ENCODE peak calls at places on chromosomes 13 and 19, in seven cellular contexts. R is activated naive CD8-positive, alpha-beta T cell treated with anti-CD3 and anti-CD28 coated beads, Interleukin-2, amount 50 U/mL, for 24 hours; H is substantia nigra; D is IMR-90; G is NCI-H2081; M is neural crest cell; T is Right ventricle myocardium superior. E is an unnamed sample.

GRCh38 chr13:77331421-77331820 is 4.5 kb upstream of the MYCBP2 start:
- DNase-seq in D (no peak), G (no peak), T (no peak), R (no peak), M (no peak), H (no peak), E (no peak)

GRCh38 chr13:99062593-99062992 is 84.7 kb upstream of the DOCK9 start:
- DNase-seq in T (peak), G (peak), R (no peak), D (peak), M (no peak), H (no peak), E (peak)

GRCh38 chr13:24083722-24084421 is 76.6 kb upstream of the SPATA13 start:
- DNase-seq in G (no peak), M (peak), T (no peak), D (no peak), R (no peak), H (no peak), E (no peak)

GRCh38 chr13:50340566-50341287 is 325.5 kb downstream of the KCNRG start:
- DNase-seq in G (no peak), T (peak), D (no peak), R (no peak), M (no peak), H (no peak), E (no peak)

GRCh38 chr19:11756965-11757364 is 9.8 kb upstream of the ZNF441 start:
- DNase-seq in D (no peak), T (no peak), G (no peak), M (no peak), R (no peak), H (no peak), E (no peak)

GRCh38 chr13:35882722-35883497 is 248.3 kb downstream of the DCLK1 start:
- DNase-seq in G (no peak), D (peak), H (no peak), R (no peak), T (no peak), M (no peak), E (no peak)

GRCh38 chr19:14502334-14503092 is 6.6 kb upstream of the GIPC1 start:
- DNase-seq in R (no peak), G (no peak), H (no peak), T (no peak), D (no peak), M (no peak), E (peak)

GRCh38 chr19:35846038-35846668 is 6.2 kb downstream of the NPHS1 start:
- DNase-seq in M (no peak), H (no peak), T (no peak), R (no peak), D (no peak), G (peak), E (no peak)

GRCh38 chr13:44932850-44933251 is 56.4 kb downstream of the NUFIP1 start:
- DNase-seq in H (no peak), T (peak), G (no peak), M (no peak), R (no peak), D (peak), E (peak)

GRCh38 chr19:45717983-45718650 is 12.6 kb downstream of the FBXO46 start:
- DNase-seq in R (peak), M (no peak), D (no peak), T (no peak), H (no peak), G (no peak), E (no peak)

GRCh38 chr19:11479470-11480080 is 1.3 kb downstream of the ELAVL3 start:
- DNase-seq in D (no peak), G (peak), H (peak), T (no peak), M (peak), R (peak), E (peak)

GRCh38 chr19:49852631-49853126 is 1.7 kb downstream of the PTOV1 start:
- DNase-seq in R (no peak), M (no peak), H (no peak), G (no peak), D (peak), T (no peak), E (peak)

GRCh38 chr13:95224064-95224463 is 77.2 kb downstream of the ABCC4 start:
- DNase-seq in M (no peak), T (no peak), R (no peak), H (no peak), G (no peak), D (no peak), E (no peak)

GRCh38 chr13:73337511-73337910 is 278.7 kb downstream of the KLF5 start:
- DNase-seq in M (no peak), R (no peak), G (no peak), D (no peak), T (no peak), H (no peak), E (peak)

GRCh38 chr19:49437231-49437630 is 4.1 kb downstream of the SLC17A7 start:
- DNase-seq in R (no peak), D (no peak), H (no peak), M (no peak), T (no peak), G (no peak), E (no peak)

GRCh38 chr13:78193853-78194252 is 275.2 kb upstream of the EDNRB start:
- DNase-seq in H (no peak), G (no peak), R (no peak), T (no peak), D (no peak), M (no peak), E (peak)

GRCh38 chr19:55676384-55676783 is 1.4 kb downstream of the EPN1 start:
- DNase-seq in H (no peak), T (no peak), M (no peak), R (no peak), G (no peak), D (peak), E (peak)

GRCh38 chr19:4065430-4066175 is 1.1 kb downstream of the ZBTB7A start:
- DNase-seq in T (peak), H (peak), M (peak), G (peak), R (peak), D (peak), E (peak)

GRCh38 chr13:72651196-72651595 is 76.2 kb downstream of the MZT1 start:
- DNase-seq in T (no peak), R (no peak), M (no peak), D (no peak), H (no peak), G (peak), E (peak)

GRCh38 chr19:12660980-12661379 is 5.6 kb downstream of the MAN2B1 start:
- DNase-seq in D (no peak), M (no peak), R (no peak), G (no peak), T (no peak), H (no peak), E (no peak)

GRCh38 chr13:51222510-51223283 is 499 bp downstream of the FAM124A start:
- DNase-seq in H (no peak), G (peak), D (no peak), T (no peak), M (peak), R (no peak), E (no peak)

GRCh38 chr13:97141564-97142005 is 80.5 kb upstream of the MBNL2 start:
- DNase-seq in R (peak), G (peak), D (peak), H (no peak), T (no peak), M (peak), E (peak)

GRCh38 chr19:46606019-46606418 is 4.9 kb downstream of the CALM3 start:
- DNase-seq in H (no peak), M (no peak), D (no peak), R (no peak), G (no peak), T (peak), E (no peak)

GRCh38 chr19:54481326-54481930 is 8.3 kb upstream of the CDC42EP5 start:
- DNase-seq in T (no peak), R (no peak), G (peak), H (no peak), D (peak), M (peak), E (peak)

GRCh38 chr13:54965881-54966280 is 1937.3 kb downstream of the OLFM4 start:
- DNase-seq in R (no peak), T (no peak), D (no peak), H (no peak), G (no peak), M (no peak), E (no peak)

GRCh38 chr13:44103721-44104490 is 224.2 kb downstream of the LACC1 start:
- DNase-seq in M (no peak), H (no peak), T (no peak), G (no peak), D (no peak), R (no peak), E (peak)

GRCh38 chr19:35037716-35038622 is 3.6 kb upstream of the HPN start:
- DNase-seq in H (no peak), D (no peak), M (no peak), R (no peak), T (no peak), G (no peak), E (no peak)

GRCh38 chr13:43303040-43303729 is 279.8 kb downstream of the DNAJC15 start:
- DNase-seq in T (peak), H (peak), M (peak), D (peak), R (no peak), G (peak), E (peak)

GRCh38 chr19:34881982-34882381 is 44.7 kb upstream of the ZNF30 start:
- DNase-seq in D (peak), G (no peak), R (no peak), H (no peak), M (no peak), T (no peak), E (no peak)

GRCh38 chr19:19445911-19446361 is 40.5 kb downstream of the GATAD2A start:
- DNase-seq in R (no peak), G (no peak), M (no peak), D (peak), T (no peak), H (no peak), E (peak)

GRCh38 chr13:31198524-31198923 is 1.3 kb upstream of the B3GLCT start:
- DNase-seq in H (no peak), G (no peak), T (no peak), D (no peak), R (no peak), M (no peak), E (no peak)

GRCh38 chr19:43465468-43466120 is at the start of gene LYPD3:
- DNase-seq in H (no peak), G (no peak), M (no peak), R (no peak), D (peak), T (no peak), E (peak)

GRCh38 chr19:47544476-47544875 is 28.5 kb downstream of the ZNF541 start:
- DNase-seq in G (no peak), T (no peak), H (no peak), R (no peak), M (no peak), D (no peak), E (no peak)

GRCh38 chr19:11401808-11402543 is 17.1 kb downstream of the RGL3 start:
- DNase-seq in R (no peak), M (no peak), G (no peak), T (no peak), H (no peak), D (no peak), E (no peak)

GRCh38 chr13:26872444-26873173 is 112.0 kb upstream of the GPR12 start:
- DNase-seq in M (peak), D (peak), T (peak), H (peak), R (peak), G (peak), E (peak)

GRCh38 chr19:38308006-38308766 is 4.1 kb downstream of the C19orf33 start:
- DNase-seq in H (no peak), D (no peak), M (no peak), T (no peak), R (no peak), G (no peak), E (no peak)

GRCh38 chr13:46492946-46493345 is 60.0 kb upstream of the LRCH1 start:
- DNase-seq in H (no peak), G (peak), T (no peak), M (peak), R (no peak), D (peak), E (peak)

GRCh38 chr19:29878973-29879654 is 62.9 kb upstream of the URI1 start:
- DNase-seq in H (no peak), R (no peak), T (no peak), M (no peak), G (no peak), D (peak), E (peak)

GRCh38 chr19:35468637-35469036 is 20.6 kb downstream of the FFAR2 start:
- DNase-seq in H (no peak), T (peak), D (no peak), G (no peak), R (peak), M (no peak), E (peak)